ENCODE peak calls at places on chromosomes 11 and 22, in seven cellular contexts. L is heart right ventricle, T is body of pancreas, X is dorsolateral prefrontal cortex, U is tibial artery, J is endothelial cell of umbilical vein, H is fibroblast of the aortic adventitia. V is an unnamed sample.

GRCh38 chr11:130637566-130637965 is 189.1 kb downstream of the ADAMTS15 start:
- DNase-seq in L (no peak), T (no peak), X (no peak), U (no peak), J (no peak), H (no peak), V (no peak)

GRCh38 chr11:2804701-2805387 is 80.7 kb downstream of the CDKN1C start:
- DNase-seq in L (no peak), T (peak; percentile 14), X (peak; percentile 45), U (no peak), J (peak; percentile 6), H (no peak), V (no peak)

GRCh38 chr11:121514401-121514981 is 61.7 kb upstream of the SORL1-AS1 start:
- DNase-seq in L (no peak), T (no peak), X (no peak), U (no peak), J (no peak), H (no peak), V (no peak)

GRCh38 chr22:24060375-24060788 is 49.3 kb downstream of the CABIN1 start:
- DNase-seq in L (peak; percentile 34), T (peak; percentile 32), X (no peak), U (no peak), J (peak; percentile 97), H (peak; percentile 91), V (peak; percentile 90)

GRCh38 chr22:23256986-23257888 is 76.9 kb downstream of the BCR start:
- DNase-seq in L (peak; percentile 74), T (peak; percentile 30), X (no peak), U (peak; percentile 93), J (no peak), H (peak; percentile 79), V (peak; percentile 68)

GRCh38 chr11:5553347-5553746 is 5.0 kb upstream of the OR52H1 start:
- DNase-seq in L (no peak), T (no peak), X (no peak), U (no peak), J (no peak), H (peak; percentile 7), V (no peak)

GRCh38 chr22:32905400-32905799 is 103.9 kb downstream of the TIMP3 start:
- DNase-seq in L (no peak), T (no peak), X (no peak), U (no peak), J (no peak), H (no peak), V (no peak)

GRCh38 chr22:43951391-43951790 is 3.9 kb upstream of the SAMM50 start:
- DNase-seq in L (no peak), T (no peak), X (no peak), U (no peak), J (no peak), H (no peak), V (no peak)

GRCh38 chr22:29190051-29190450 is 15.6 kb upstream of the EMID1 start:
- DNase-seq in L (no peak), T (no peak), X (peak; percentile 20), U (peak; percentile 27), J (no peak), H (no peak), V (no peak)

GRCh38 chr11:118008271-118008903 is 22.2 kb downstream of the IL10RA start:
- DNase-seq in L (no peak), T (no peak), X (no peak), U (no peak), J (no peak), H (no peak), V (no peak)

GRCh38 chr11:67639438-67639859 is at the start of gene TBX10:
- DNase-seq in L (no peak), T (no peak), X (no peak), U (no peak), J (no peak), H (no peak), V (no peak)

GRCh38 chr11:10543782-10544181 is 2.8 kb upstream of the RNF141 start:
- DNase-seq in L (no peak), T (no peak), X (no peak), U (peak; percentile 59), J (no peak), H (no peak), V (no peak)

GRCh38 chr11:77695417-77695816 is 57.8 kb upstream of the CLNS1A start:
- DNase-seq in L (no peak), T (no peak), X (no peak), U (no peak), J (peak; percentile 22), H (no peak), V (no peak)

DNA sequence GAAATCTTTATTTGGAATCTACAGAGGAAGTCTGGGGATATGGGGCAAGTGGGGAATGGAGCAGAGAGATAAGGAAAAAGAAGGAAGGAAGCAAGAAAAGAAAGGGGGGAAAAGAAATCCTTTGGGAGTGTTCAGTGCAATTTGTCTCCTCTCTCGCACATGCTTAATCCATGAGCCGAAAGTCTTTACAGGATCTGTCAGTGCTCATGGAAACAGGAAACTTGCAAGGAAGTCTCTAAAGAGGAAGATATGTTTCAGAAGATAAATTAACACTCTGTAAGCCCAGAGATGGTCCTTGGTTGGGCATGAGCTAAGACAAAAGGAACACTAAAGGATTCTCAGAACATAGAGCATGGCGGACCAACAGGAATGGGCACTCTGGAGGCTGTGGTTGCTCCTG is 47.9 kb upstream of the FLI1 start:
- DNase-seq in L (no peak), T (no peak), X (no peak), U (no peak), J (peak; percentile 54), H (no peak), V (no peak)
- H3K4me3 ChIP-seq in L (no peak overlapping the region), T (no peak overlapping the region), X (no peak overlapping the region), U (no peak overlapping the region), J (no peak overlapping the region), H (no peak overlapping the region), V (no peak overlapping the region)

DNA sequence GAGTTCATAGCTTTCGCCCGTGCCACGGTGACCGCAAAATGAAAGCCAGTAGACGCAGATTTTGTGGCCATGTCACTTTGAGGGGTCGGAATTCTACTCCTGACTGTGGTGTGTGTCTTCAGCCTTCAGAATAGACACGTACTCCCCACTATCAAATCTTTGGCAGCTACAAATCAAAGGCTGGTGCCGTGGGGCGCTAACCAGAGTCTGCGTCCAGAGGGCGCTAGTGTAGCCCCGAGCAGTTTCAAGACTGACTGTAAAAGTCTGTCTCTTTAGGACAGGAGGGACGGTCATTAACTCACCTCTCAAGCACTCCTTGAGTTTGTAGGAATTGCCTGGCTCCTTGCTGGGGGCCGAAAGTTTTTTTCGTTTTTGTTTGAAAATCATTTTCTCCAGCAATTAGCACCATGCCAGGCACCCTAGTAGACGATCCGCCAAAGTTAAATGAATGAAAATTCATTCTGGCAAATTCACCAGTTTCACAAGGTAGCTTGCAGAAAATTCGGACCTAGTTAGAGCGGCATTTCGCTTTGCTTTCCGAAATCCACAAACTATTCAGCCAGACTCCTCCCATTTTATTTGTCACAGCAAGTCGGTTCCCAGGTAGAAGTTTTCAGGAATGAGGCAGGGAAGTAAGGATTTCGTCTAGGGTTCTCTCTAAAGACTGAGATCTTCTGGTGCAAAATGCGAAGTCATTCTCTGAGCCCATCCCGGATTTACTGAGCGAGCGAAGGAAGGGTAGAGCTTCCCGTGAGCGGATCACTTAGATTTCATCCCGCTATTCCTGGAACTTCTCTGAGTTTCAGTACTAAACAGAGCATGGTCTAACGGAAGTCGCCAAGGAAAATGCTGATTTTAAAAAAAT is 2.8 kb upstream of the CALCA start:
- DNase-seq in L (no peak), T (peak; percentile 53), X (no peak), U (no peak), J (peak; percentile 52), H (peak; percentile 49), V (peak; percentile 23)
- TF ChIP-seq CTCF in L (peak; percentile 9), T (peak; percentile 57), X (peak; percentile 30), U (no peak), J (peak; percentile 79), H (peak; percentile 78), V (peak; percentile 70)

GRCh38 chr22:37283393-37283937 is 1.2 kb downstream of the CYTH4 start:
- DNase-seq in L (no peak), T (no peak), X (no peak), U (no peak), J (no peak), H (no peak), V (no peak)
- H3K4me3 ChIP-seq in L (peak overlapping the region; percentile 75), T (peak overlapping the region; percentile 10), X (peak overlapping the region; percentile 15), U (peak overlapping the region; percentile 29), J (no peak overlapping the region), H (no peak overlapping the region), V (no peak overlapping the region)

DNA sequence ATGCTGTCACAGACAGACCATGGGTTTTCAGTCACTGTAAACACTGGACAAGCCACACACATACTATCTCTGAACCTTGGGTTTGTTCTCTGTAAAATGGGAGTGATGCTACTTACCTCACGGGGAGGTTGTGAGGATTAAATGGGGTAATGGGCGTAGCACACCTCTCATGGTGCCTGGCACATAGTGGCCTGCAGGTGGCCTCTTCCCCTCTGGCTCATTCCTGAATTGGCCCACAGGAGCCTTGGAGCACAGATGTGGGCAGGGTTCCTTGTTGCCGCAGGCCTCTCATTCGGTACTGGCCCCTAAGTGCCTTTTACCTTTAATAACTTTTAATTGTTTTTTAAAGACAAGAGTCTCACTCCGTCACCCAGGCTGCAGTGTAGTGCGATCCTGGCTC is 11.7 kb downstream of the MICAL2 start:
- DNase-seq in L (no peak), T (peak; percentile 47), X (no peak), U (no peak), J (no peak), H (no peak), V (no peak)
- TF ChIP-seq CTCF in L (peak; percentile 15), T (peak; percentile 37), X (peak; percentile 16), U (peak; percentile 56), J (peak; percentile 56), H (peak; percentile 43), V (peak; percentile 36)

V was measured in AG10803.